ENCODE peak calls at places on chromosomes 7 and 10, in eight cellular contexts. O is DND-41, U is PC-9, Z is fibroblast of lung, B is gastrocnemius medialis, I is type B pancreatic cell, S is kidney epithelial cell, J is BJ. E is an unnamed sample.

GRCh38 chr10:13110908-13111307 is 10.9 kb downstream of the OPTN start:
- DNase-seq in O (no peak), U (no peak), Z (no peak), B (no peak), I (no peak), S (no peak), J (no peak), E (no peak)

GRCh38 chr10:113047605-113047962 is 97.5 kb downstream of the TCF7L2 start:
- DNase-seq in O (no peak), U (no peak), Z (peak; percentile 81), B (no peak), I (no peak), S (no peak), J (no peak), E (no peak)

GRCh38 chr7:86913709-86914108 is 145.7 kb downstream of the ELAPOR2 start:
- DNase-seq in O (no peak), U (no peak), Z (no peak), B (no peak), I (no peak), S (no peak), J (peak; percentile 72), E (no peak)

GRCh38 chr10:109327266-109327665 is 596.0 kb downstream of the XPNPEP1 start:
- DNase-seq in O (no peak), U (no peak), Z (no peak), B (no peak), I (no peak), S (no peak), J (no peak), E (no peak)

GRCh38 chr7:90552521-90552920 is 43.6 kb upstream of the CDK14 start:
- DNase-seq in O (no peak), U (no peak), Z (peak; percentile 54), B (no peak), I (no peak), S (no peak), J (no peak), E (no peak)

GRCh38 chr7:4483851-4484250 is 198.2 kb upstream of the FOXK1 start:
- DNase-seq in O (no peak), U (no peak), Z (no peak), B (no peak), I (no peak), S (no peak), J (no peak), E (no peak)

GRCh38 chr10:6416892-6417512 is 163.1 kb downstream of the PRKCQ start:
- DNase-seq in O (no peak), U (no peak), Z (peak; percentile 71), B (no peak), I (no peak), S (no peak), J (no peak), E (no peak)

GRCh38 chr7:141526115-141526514 is 25.1 kb upstream of the AGK start:
- DNase-seq in O (no peak), U (no peak), Z (no peak), B (no peak), I (no peak), S (no peak), J (no peak), E (no peak)

GRCh38 chr10:33122014-33122788 is 164.2 kb upstream of the ITGB1 start:
- DNase-seq in O (no peak), U (no peak), Z (peak; percentile 98), B (no peak), I (no peak), S (no peak), J (peak; percentile 70), E (no peak)

GRCh38 chr7:6576024-6576866 is 1.0 kb upstream of the ZDHHC4 start:
- DNase-seq in O (peak; percentile 16), U (no peak), Z (no peak), B (no peak), I (no peak), S (no peak), J (no peak), E (peak; percentile 40)

GRCh38 chr7:6578114-6579084 is 1.1 kb downstream of the ZDHHC4 start:
- DNase-seq in O (no peak), U (no peak), Z (no peak), B (no peak), I (no peak), S (no peak), J (no peak), E (no peak)

GRCh38 chr7:6575246-6576023 is 1.8 kb upstream of the ZDHHC4 start:
- DNase-seq in O (no peak), U (no peak), Z (no peak), B (no peak), I (no peak), S (no peak), J (no peak), E (no peak)

GRCh38 chr7:6577369-6578113 is at the start of gene ZDHHC4:
- DNase-seq in O (peak; percentile 91), U (peak; percentile 92), Z (peak; percentile 85), B (peak; percentile 84), I (peak; percentile 86), S (peak; percentile 62), J (peak; percentile 22), E (peak; percentile 93)

GRCh38 chr7:6579446-6579845 is 2.2 kb downstream of the ZDHHC4 start:
- DNase-seq in O (no peak), U (no peak), Z (no peak), B (no peak), I (no peak), S (no peak), J (no peak), E (no peak)
- TF ChIP-seq CTCF in O (peak; percentile 27), U (peak; percentile 49), Z (no peak), B (no peak), I (peak; percentile 45), S (peak; percentile 15), J (peak; percentile 12), E (peak; percentile 29)

DNA sequence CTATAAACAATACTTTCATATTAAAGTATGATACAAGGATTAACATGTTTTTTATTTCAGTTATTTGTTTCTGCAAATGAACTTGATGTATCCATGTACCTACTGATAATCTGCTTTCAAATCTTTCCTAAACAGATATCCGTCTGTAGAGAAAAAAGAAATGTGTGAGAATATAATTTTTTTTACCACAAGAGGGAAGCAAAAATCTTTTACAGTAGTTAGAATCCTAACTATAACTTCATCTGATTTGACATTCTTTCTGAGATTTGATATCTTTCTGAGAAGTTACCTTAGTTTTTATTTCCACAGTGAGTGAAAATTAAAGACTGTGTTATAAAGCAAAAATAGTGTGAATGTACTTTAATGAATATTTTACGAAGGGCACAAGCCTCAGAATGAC is 203.9 kb upstream of the PCLO start:
- DNase-seq in O (no peak), U (no peak), Z (peak; percentile 2), B (no peak), I (no peak), S (no peak), J (no peak), E (no peak)
- TF ChIP-seq CTCF in O (no peak), U (peak; percentile 52), Z (no peak), B (no peak), I (peak; percentile 51), S (no peak), J (no peak), E (no peak)

DNA sequence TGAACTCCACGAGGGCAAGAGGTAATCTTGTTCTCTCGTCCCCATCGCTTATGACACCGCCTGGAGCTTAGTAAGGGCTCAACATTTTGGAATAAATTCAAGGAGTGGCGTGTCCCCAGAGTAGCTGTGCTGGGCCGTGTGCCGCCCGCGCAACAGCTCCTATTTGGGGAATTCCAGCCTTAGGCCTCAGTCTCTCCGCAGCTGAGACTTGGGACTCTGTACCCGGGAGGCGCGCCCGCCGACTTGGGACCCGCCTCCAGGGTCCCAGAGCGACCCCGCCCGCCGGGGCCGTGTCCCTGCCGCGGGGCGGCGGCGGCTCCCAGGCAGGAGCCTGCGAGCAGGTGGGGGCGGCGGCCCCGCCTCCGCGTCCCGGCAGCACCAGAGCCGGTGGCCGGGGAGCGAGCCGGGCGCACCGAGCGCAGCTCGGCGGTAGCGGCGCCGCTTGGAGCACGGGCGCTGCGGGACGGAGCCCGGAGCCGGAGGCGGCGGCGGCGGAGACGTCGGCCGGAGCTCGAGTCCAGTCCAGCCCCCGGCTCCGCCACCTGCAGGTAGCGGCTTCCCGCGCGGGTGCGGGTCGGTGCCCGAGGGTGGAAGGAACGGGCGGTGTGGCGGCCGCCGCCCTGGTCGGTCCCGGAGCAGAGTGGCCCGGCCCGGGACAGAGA is at the start of gene WIPF3:
- DNase-seq in O (no peak), U (no peak), Z (no peak), B (peak; percentile 56), I (no peak), S (no peak), J (no peak), E (peak; percentile 7)
- TF ChIP-seq CTCF in O (no peak), U (no peak), Z (no peak), B (no peak), I (peak; percentile 34), S (no peak), J (no peak), E (no peak)

DNA sequence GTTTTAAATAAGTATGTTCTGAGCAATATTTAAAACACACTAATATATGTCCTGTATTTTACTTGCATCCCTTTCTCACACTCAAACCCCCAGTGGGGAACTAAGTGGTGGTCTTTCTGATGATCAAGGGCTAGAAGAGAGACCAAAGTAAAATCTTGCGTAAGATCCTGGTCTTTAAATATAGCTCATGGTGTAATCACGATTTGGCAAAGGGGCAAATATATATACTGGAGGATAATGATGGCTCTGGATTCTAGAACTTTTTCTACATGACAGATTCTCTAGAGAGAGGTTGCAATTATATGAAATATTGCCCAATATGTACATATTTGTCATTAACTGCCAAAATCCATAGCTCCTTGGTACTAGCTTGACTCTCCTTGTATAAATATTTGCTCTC is 438.3 kb downstream of the NXPH1 start:
- DNase-seq in O (no peak), U (no peak), Z (no peak), B (no peak), I (no peak), S (no peak), J (no peak), E (no peak)
- TF ChIP-seq CTCF in O (no peak), U (no peak), Z (no peak), B (no peak), I (no peak), S (no peak), J (no peak), E (no peak)

GRCh38 chr7:132319481-132319880 is 256.8 kb downstream of the PLXNA4 start:
- DNase-seq in O (no peak), U (no peak), Z (no peak), B (no peak), I (no peak), S (no peak), J (no peak), E (no peak)

GRCh38 chr7:132321387-132321786 is 254.9 kb downstream of the PLXNA4 start:
- DNase-seq in O (no peak), U (no peak), Z (no peak), B (no peak), I (no peak), S (no peak), J (no peak), E (peak; percentile 22)

GRCh38 chr7:132317856-132318255 is 258.4 kb downstream of the PLXNA4 start:
- DNase-seq in O (no peak), U (no peak), Z (no peak), B (no peak), I (no peak), S (no peak), J (no peak), E (no peak)

GRCh38 chr7:132322981-132323380 is 253.3 kb downstream of the PLXNA4 start:
- DNase-seq in O (no peak), U (no peak), Z (no peak), B (no peak), I (no peak), S (no peak), J (no peak), E (no peak)

GRCh38 chr7:132318338-132319318 is 257.6 kb downstream of the PLXNA4 start:
- DNase-seq in O (peak; percentile 74), U (peak; percentile 72), Z (peak; percentile 83), B (peak; percentile 65), I (peak; percentile 89), S (peak; percentile 32), J (peak; percentile 4), E (peak; percentile 85)
- TF ChIP-seq CTCF in O (peak; percentile 91), U (peak; percentile 92), Z (peak; percentile 87), B (peak; percentile 88), I (peak; percentile 93), S (peak; percentile 81), J (peak; percentile 92), E (peak; percentile 85)